ENCODE peak calls at places on chromosomes 12 and 14, in seven cellular contexts. L is psoas muscle, S is B cell, Q is C1 segment of cervical spinal cord, D is H7, W is mesothelial cell of epicardium, B is mucosa of descending colon. M is an unnamed sample.

GRCh38 chr14:104164512-104164911 is 26.1 kb downstream of the KIF26A start:
- DNase-seq in L (no peak), S (no peak), D (no peak), W (no peak), Q (no peak), B (no peak), M (no peak)

GRCh38 chr14:33700052-33700451 is 250.8 kb downstream of the EGLN3 start:
- DNase-seq in Q (no peak), S (no peak), B (no peak), L (no peak), D (no peak), W (no peak), M (no peak)

GRCh38 chr14:70186826-70187483 is 1.8 kb downstream of the SLC8A3 start:
- DNase-seq in S (peak), L (peak), Q (no peak), W (no peak), D (peak), B (no peak), M (peak)

GRCh38 chr14:24735984-24736630 is 102.1 kb upstream of the GZMB start:
- DNase-seq in W (no peak), D (no peak), Q (no peak), B (no peak), L (no peak), S (no peak), M (no peak)

GRCh38 chr12:31386364-31386777 is 60.4 kb upstream of the SINHCAF start:
- DNase-seq in D (peak), W (no peak), S (no peak), B (no peak), Q (no peak), L (no peak), M (no peak)

GRCh38 chr12:63927511-63927910 is 83.0 kb downstream of the SRGAP1 start:
- DNase-seq in L (no peak), Q (no peak), D (no peak), W (no peak), S (no peak), B (no peak), M (no peak)

GRCh38 chr14:104445832-104446381 is 133.7 kb upstream of the C14orf180 start:
- DNase-seq in S (no peak), Q (no peak), L (no peak), B (no peak), D (no peak), W (peak), M (no peak)

GRCh38 chr14:80055912-80056801 is 155.1 kb downstream of the DIO2 start:
- DNase-seq in B (no peak), D (peak), S (no peak), L (no peak), W (peak), Q (no peak), M (peak)

GRCh38 chr14:31834616-31835015 is 242.5 kb upstream of the ARHGAP5 start:
- DNase-seq in Q (no peak), W (no peak), B (no peak), D (no peak), S (no peak), L (no peak), M (no peak)

GRCh38 chr12:91316161-91316759 is 133.6 kb upstream of the DCN start:
- DNase-seq in Q (no peak), W (no peak), L (no peak), S (no peak), B (no peak), D (no peak), M (no peak)

GRCh38 chr12:8664228-8664963 is 1.8 kb upstream of the MFAP5 start:
- DNase-seq in W (no peak), B (no peak), D (no peak), S (no peak), Q (no peak), L (peak), M (peak)

GRCh38 chr12:123089631-123090353 is 61.1 kb downstream of the PITPNM2 start:
- DNase-seq in D (no peak), W (no peak), Q (no peak), L (no peak), B (no peak), S (no peak), M (no peak)

GRCh38 chr14:24673534-24674203 is 39.7 kb upstream of the GZMB start:
- DNase-seq in B (no peak), D (no peak), S (no peak), Q (no peak), W (no peak), L (no peak), M (no peak)

GRCh38 chr12:23628836-23629235 is 320.6 kb downstream of the SOX5 start:
- DNase-seq in D (no peak), Q (no peak), B (no peak), W (no peak), S (no peak), L (no peak), M (no peak)

GRCh38 chr12:105539735-105540134 is 209.2 kb downstream of the C12orf75 start:
- DNase-seq in B (no peak), D (no peak), W (no peak), L (no peak), Q (no peak), S (no peak), M (no peak)

GRCh38 chr14:29584992-29585391 is 342.7 kb downstream of the PRKD1 start:
- DNase-seq in S (no peak), W (no peak), Q (peak), B (no peak), D (peak), L (peak), M (peak)

GRCh38 chr14:96267336-96267735 is 11.3 kb downstream of the BDKRB1 start:
- DNase-seq in Q (no peak), L (no peak), W (peak), B (no peak), S (no peak), D (no peak), M (no peak)

GRCh38 chr12:94589591-94590001 is 60.8 kb downstream of the TMCC3 start:
- DNase-seq in L (no peak), W (no peak), S (no peak), Q (no peak), D (no peak), B (no peak), M (no peak)

GRCh38 chr12:80590085-80590484 is 117.3 kb upstream of the MYF6 start:
- DNase-seq in W (no peak), B (no peak), L (no peak), Q (no peak), D (no peak), S (no peak), M (no peak)

GRCh38 chr14:101502761-101503392 is 58.4 kb upstream of the DIO3 start:
- DNase-seq in W (peak), S (no peak), Q (no peak), L (peak), B (no peak), D (peak), M (peak)

GRCh38 chr12:46368684-46369083 is 3.9 kb downstream of the SLC38A2 start:
- DNase-seq in B (no peak), S (no peak), W (no peak), Q (no peak), L (no peak), D (no peak), M (no peak)

GRCh38 chr12:124451016-124451415 is 116.4 kb downstream of the NCOR2 start:
- DNase-seq in L (peak), B (no peak), Q (no peak), D (no peak), W (no peak), S (no peak), M (no peak)

GRCh38 chr14:30158299-30158698 is 230.7 kb upstream of the PRKD1 start:
- DNase-seq in B (no peak), L (no peak), Q (no peak), W (no peak), D (peak), S (no peak), M (no peak)

GRCh38 chr14:98477935-98478334 is 794.1 kb downstream of the BCL11B start:
- DNase-seq in B (no peak), W (no peak), Q (no peak), D (no peak), L (no peak), S (no peak), M (no peak)